ENCODE peak calls at places on chromosomes 2 and 18, in nine cellular contexts. Y is choroid plexus epithelial cell, P is mesothelial cell of epicardium, S is SK-N-SH, D is EH, I is iris pigment epithelial cell, J is ecto neural progenitor cell, C is SJCRH30, U is GM12892. Z is an unnamed sample.

GRCh38 chr2:134926231-134926931 is 7.8 kb downstream of the CCNT2 start:
- DNase-seq in Y (peak; percentile 20), P (no peak), S (no peak), D (peak; percentile 16), I (peak; percentile 12), J (no peak), C (no peak), U (no peak), Z (no peak)

GRCh38 chr2:65355190-65355831 is 77.1 kb downstream of the SPRED2 start:
- DNase-seq in Y (no peak), P (no peak), S (no peak), D (peak; percentile 43), I (peak; percentile 53), J (no peak), C (no peak), U (no peak), Z (no peak)

GRCh38 chr2:144835634-144836351 is 315.9 kb upstream of the ZEB2 start:
- DNase-seq in Y (peak; percentile 44), P (no peak), S (no peak), D (peak; percentile 38), I (peak; percentile 29), J (no peak), C (no peak), U (no peak), Z (no peak)

GRCh38 chr2:61328707-61329251 is 142.1 kb downstream of the USP34 start:
- DNase-seq in Y (no peak), P (no peak), S (no peak), D (peak; percentile 82), I (peak; percentile 7), J (no peak), C (no peak), U (no peak), Z (no peak)

GRCh38 chr2:207227062-207227748 is 61.5 kb upstream of the KLF7 start:
- DNase-seq in Y (peak; percentile 36), P (no peak), S (no peak), D (no peak), I (peak; percentile 55), J (peak; percentile 82), C (peak; percentile 77), U (no peak), Z (no peak)

GRCh38 chr2:48510329-48510728 is 19.6 kb upstream of the STON1 start:
- DNase-seq in Y (peak; percentile 65), P (no peak), S (peak; percentile 23), D (peak; percentile 68), I (peak; percentile 76), J (no peak), C (no peak), U (no peak), Z (no peak)

GRCh38 chr2:150591901-150592300 is 104.4 kb upstream of the RND3 start:
- DNase-seq in Y (no peak), P (no peak), S (no peak), D (peak; percentile 38), I (peak; percentile 49), J (no peak), C (no peak), U (no peak), Z (no peak)

GRCh38 chr18:26190506-26190905 is 35.7 kb upstream of the TAF4B start:
- DNase-seq in Y (no peak), P (no peak), S (no peak), D (no peak), I (no peak), J (no peak), C (no peak), U (no peak), Z (no peak)

GRCh38 chr2:103145739-103146138 is 383.9 kb downstream of the TMEM182 start:
- DNase-seq in Y (no peak), P (no peak), S (no peak), D (no peak), I (no peak), J (no peak), C (no peak), U (no peak), Z (no peak)

GRCh38 chr18:3452750-3453539 is 3.0 kb downstream of the TGIF1 start:
- DNase-seq in Y (peak; percentile 46), P (no peak), S (no peak), D (no peak), I (peak; percentile 41), J (no peak), C (peak; percentile 13), U (no peak), Z (no peak)

GRCh38 chr2:127426501-127427354 is 8.5 kb downstream of the PROC start:
- DNase-seq in Y (no peak), P (no peak), S (no peak), D (no peak), I (no peak), J (no peak), C (no peak), U (no peak), Z (no peak)

GRCh38 chr2:196275646-196276352 is 104.4 kb upstream of the STK17B start:
- DNase-seq in Y (peak; percentile 79), P (no peak), S (no peak), D (peak; percentile 70), I (peak; percentile 75), J (no peak), C (peak; percentile 88), U (no peak), Z (no peak)

GRCh38 chr2:32718752-32719151 is 90.9 kb downstream of the TTC27 start:
- DNase-seq in Y (no peak), P (no peak), S (no peak), D (no peak), I (no peak), J (no peak), C (no peak), U (no peak), Z (no peak)

GRCh38 chr18:79400591-79401381 is 5.1 kb downstream of the NFATC1 start:
- DNase-seq in Y (no peak), P (no peak), S (no peak), D (no peak), I (no peak), J (peak; percentile 50), C (no peak), U (peak; percentile 68), Z (no peak)

Z was measured in activated CD4-positive, CD25-positive, alpha-beta regulatory T cell.